ENCODE peak calls at places on chromosomes 13 and 19, in eight cellular contexts. R is neuronal stem cell; Y is brain microvascular endothelial cell; X is tibial nerve; F is CD4-positive, CD25-positive, alpha-beta regulatory T cell; M is PC-3; T is GM23248; V is heart right ventricle. W is an unnamed sample.
A peak's percentile ranks its signal among the peaks of the same experiment; 100 is the strongest.

GRCh38 chr13:95641961-95642621 is 2.4 kb downstream of the DZIP1 start:
- DNase-seq in R (peak; percentile 6), Y (peak; percentile 31), X (no peak), F (no peak), M (no peak), T (peak; percentile 77), V (peak; percentile 54), W (peak; percentile 75)

GRCh38 chr19:5690955-5691204 is 785 bp downstream of the RPL36 start:
- DNase-seq in R (no peak), Y (no peak), X (no peak), F (no peak), M (no peak), T (peak; percentile 53), V (no peak), W (no peak)

GRCh38 chr19:7063764-7064418 is 5.4 kb upstream of the MBD3L3 start:
- DNase-seq in R (no peak), Y (no peak), X (no peak), F (no peak), M (no peak), T (no peak), V (no peak), W (no peak)

GRCh38 chr13:44884076-44884729 is 105.1 kb downstream of the NUFIP1 start:
- DNase-seq in R (no peak), Y (peak; percentile 90), X (no peak), F (no peak), M (peak; percentile 62), T (peak; percentile 90), V (no peak), W (no peak)

GRCh38 chr13:112657850-112658445 is 31.9 kb upstream of the ATP11A start:
- DNase-seq in R (no peak), Y (peak; percentile 83), X (no peak), F (no peak), M (peak; percentile 63), T (peak; percentile 47), V (no peak), W (no peak)

GRCh38 chr13:90402613-90403012 is 944.9 kb upstream of the MIR17HG start:
- DNase-seq in R (no peak), Y (no peak), X (no peak), F (no peak), M (no peak), T (peak; percentile 7), V (no peak), W (no peak)

GRCh38 chr19:57075801-57076492 is 43.8 kb upstream of the USP29 start:
- DNase-seq in R (no peak), Y (no peak), X (no peak), F (no peak), M (peak; percentile 6), T (no peak), V (no peak), W (no peak)

GRCh38 chr13:66076417-66076816 is 1153.7 kb downstream of the PCDH9 start:
- DNase-seq in R (no peak), Y (peak; percentile 31), X (no peak), F (no peak), M (peak; percentile 12), T (no peak), V (no peak), W (no peak)

GRCh38 chr13:45851171-45851889 is at the start of gene SIAH3:
- DNase-seq in R (no peak), Y (peak; percentile 51), X (no peak), F (peak; percentile 4), M (no peak), T (peak; percentile 20), V (no peak), W (no peak)

GRCh38 chr19:670609-671075 is 5.5 kb upstream of the FSTL3 start:
- DNase-seq in R (no peak), Y (no peak), X (no peak), F (no peak), M (no peak), T (peak; percentile 23), V (no peak), W (no peak)

GRCh38 chr19:33472696-33473624 is 48.6 kb downstream of the PEPD start:
- DNase-seq in R (no peak), Y (peak; percentile 96), X (no peak), F (no peak), M (peak; percentile 85), T (peak; percentile 98), V (no peak), W (no peak)

GRCh38 chr19:13085673-13086072 is 17.0 kb downstream of the LYL1 start:
- DNase-seq in R (no peak), Y (no peak), X (no peak), F (no peak), M (no peak), T (no peak), V (no peak), W (no peak)

GRCh38 chr13:81874253-81874652 is 1533.3 kb upstream of the SPRY2 start:
- DNase-seq in R (no peak), Y (no peak), X (no peak), F (no peak), M (no peak), T (no peak), V (no peak), W (no peak)

GRCh38 chr13:93244141-93244917 is 17.7 kb downstream of the GPC6 start:
- DNase-seq in R (no peak), Y (peak; percentile 56), X (no peak), F (no peak), M (no peak), T (peak; percentile 81), V (no peak), W (no peak)

GRCh38 chr13:74287672-74288169 is 153.5 kb upstream of the KLF12 start:
- DNase-seq in R (peak; percentile 69), Y (peak; percentile 80), X (peak; percentile 50), F (peak; percentile 91), M (peak; percentile 40), T (peak; percentile 55), V (peak; percentile 65), W (no peak)

GRCh38 chr13:42969558-42970172 is 22.4 kb downstream of the EPSTI1 start:
- DNase-seq in R (peak; percentile 76), Y (peak; percentile 68), X (peak; percentile 47), F (peak; percentile 72), M (peak; percentile 65), T (peak; percentile 78), V (peak; percentile 79), W (peak; percentile 74)

GRCh38 chr19:57558525-57558924 is 1.1 kb downstream of the ZNF550 start:
- DNase-seq in R (no peak), Y (peak; percentile 4), X (no peak), F (no peak), M (peak; percentile 8), T (peak; percentile 53), V (no peak), W (no peak)

GRCh38 chr13:74203576-74203975 is 69.4 kb upstream of the KLF12 start:
- DNase-seq in R (no peak), Y (no peak), X (no peak), F (no peak), M (no peak), T (peak; percentile 37), V (no peak), W (no peak)

GRCh38 chr13:106416645-106417044 is 118.8 kb downstream of the EFNB2 start:
- DNase-seq in R (no peak), Y (no peak), X (no peak), F (no peak), M (no peak), T (no peak), V (no peak), W (no peak)

GRCh38 chr13:114111577-114111976 is 20.8 kb downstream of the RASA3 start:
- DNase-seq in R (no peak), Y (no peak), X (peak; percentile 8), F (peak; percentile 70), M (no peak), T (peak; percentile 56), V (no peak), W (no peak)
- H3K27ac ChIP-seq in R (peak overlapping the region; percentile 72), Y (peak overlapping the region; percentile 5), X (no peak overlapping the region), F (peak overlapping the region; percentile 60), M (no peak overlapping the region), T (peak overlapping the region; percentile 5), V (no peak overlapping the region), W (no peak overlapping the region)

DNA sequence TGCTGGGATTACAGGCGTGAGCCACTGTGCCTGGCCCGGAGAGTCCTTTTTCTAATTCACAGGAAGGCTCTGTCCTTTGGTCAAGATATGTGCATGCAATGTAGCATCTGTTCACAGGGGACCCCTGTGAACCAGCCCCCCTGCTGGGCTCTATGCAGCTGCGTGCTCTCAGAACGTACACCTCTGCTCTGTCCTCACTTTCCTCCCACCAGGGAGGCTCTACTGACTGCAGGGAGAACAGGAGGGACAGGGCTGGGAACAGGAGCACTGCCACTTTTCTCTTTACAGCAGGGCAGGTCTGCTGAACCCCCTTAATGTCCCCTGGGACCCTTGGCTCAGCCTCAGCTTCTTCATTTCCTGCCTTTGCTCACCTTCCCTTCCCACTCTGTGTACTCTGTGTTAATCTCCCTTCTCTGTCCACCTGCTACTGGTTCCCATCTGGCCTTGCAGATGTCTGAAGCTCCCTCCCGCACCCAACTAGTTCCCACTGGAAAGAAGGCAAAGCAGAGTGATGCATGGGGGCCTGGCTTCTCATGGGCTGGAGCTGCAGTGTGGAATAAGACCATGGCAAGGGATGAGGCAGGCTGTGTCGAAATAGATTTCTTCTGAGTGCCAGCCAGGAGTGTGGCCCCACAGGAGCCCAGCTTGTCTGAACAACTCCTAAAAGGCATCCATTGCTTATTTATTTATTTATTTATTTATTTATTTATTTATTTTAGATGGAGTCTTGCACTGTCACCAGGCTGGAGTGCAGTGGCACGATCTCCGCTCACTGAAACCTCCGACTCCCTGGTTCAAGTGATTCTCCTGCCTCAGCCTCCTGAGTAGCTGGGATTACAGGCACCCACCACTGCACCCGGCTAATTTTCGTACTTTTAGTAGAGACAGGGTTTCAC is 7.2 kb downstream of the ADGRE2 start:
- DNase-seq in R (no peak), Y (no peak), X (no peak), F (no peak), M (no peak), T (no peak), V (no peak), W (no peak)
- H3K4me3 ChIP-seq in R (no peak overlapping the region), Y (no peak overlapping the region), X (no peak overlapping the region), F (no peak overlapping the region), M (no peak overlapping the region), T (no peak overlapping the region), V (no peak overlapping the region), W (no peak overlapping the region)

GRCh38 chr19:19192910-19193423 is 909 bp downstream of the RFXANK start:
- DNase-seq in R (no peak), Y (no peak), X (no peak), F (peak; percentile 51), M (no peak), T (peak; percentile 35), V (no peak), W (no peak)
- H3K27ac ChIP-seq in R (peak overlapping the region; percentile 69), Y (peak overlapping the region; percentile 82), X (peak overlapping the region; percentile 98), F (peak overlapping the region; percentile 100), M (no peak overlapping the region), T (no peak overlapping the region), V (peak overlapping the region; percentile 100), W (peak overlapping the region; percentile 99)

GRCh38 chr19:3409346-3410064 is 43.1 kb downstream of the NFIC start:
- DNase-seq in R (no peak), Y (no peak), X (peak; percentile 47), F (no peak), M (no peak), T (peak; percentile 24), V (peak; percentile 76), W (no peak)

GRCh38 chr19:3405261-3405653 is 38.9 kb downstream of the NFIC start:
- DNase-seq in R (no peak), Y (no peak), X (no peak), F (no peak), M (no peak), T (no peak), V (no peak), W (no peak)

GRCh38 chr19:3408996-3409345 is 42.6 kb downstream of the NFIC start:
- DNase-seq in R (no peak), Y (no peak), X (no peak), F (no peak), M (no peak), T (no peak), V (no peak), W (no peak)

GRCh38 chr19:3406571-3407111 is 40.3 kb downstream of the NFIC start:
- DNase-seq in R (no peak), Y (no peak), X (no peak), F (no peak), M (no peak), T (no peak), V (no peak), W (no peak)

GRCh38 chr19:3407556-3408516 is 41.5 kb downstream of the NFIC start:
- DNase-seq in R (no peak), Y (peak; percentile 24), X (no peak), F (no peak), M (no peak), T (peak; percentile 66), V (peak; percentile 57), W (peak; percentile 79)
- H3K4me3 ChIP-seq in R (no peak overlapping the region), Y (no peak overlapping the region), X (no peak overlapping the region), F (no peak overlapping the region), M (no peak overlapping the region), T (no peak overlapping the region), V (peak overlapping the region; percentile 32), W (peak overlapping the region; percentile 61)

W was measured in coronary artery.